ENCODE peak calls at places on chromosome X, in nine cellular contexts. J is body of pancreas; G is brain microvascular endothelial cell; N is upper lobe of left lung; O is CD8-positive, alpha-beta T cell; V is cardiac muscle cell; Z is adrenal gland; H is psoas muscle; Y is MM.1S. I is an unnamed sample.

GRCh38 chrX:1511829-1512228 is 25.2 kb downstream of the P2RY8 start:
- DNase-seq in H (no peak), N (no peak), Z (no peak), J (no peak), Y (no peak), O (no peak), G (no peak), V (no peak), I (no peak)

GRCh38 chrX:95056901-95057300 is 1382.9 kb downstream of the FAM133A start:
- DNase-seq in Z (no peak), O (no peak), G (no peak), J (no peak), Y (no peak), V (peak), H (no peak), N (no peak), I (no peak)

GRCh38 chrX:22314211-22314610 is 41.5 kb downstream of the CBLL2 start:
- DNase-seq in G (no peak), Z (no peak), V (no peak), N (no peak), O (no peak), J (no peak), Y (no peak), H (no peak), I (no peak)

GRCh38 chrX:72031118-72031517 is 100.6 kb downstream of the RTL5 start:
- DNase-seq in Z (no peak), V (no peak), H (no peak), G (no peak), N (no peak), J (no peak), O (no peak), Y (no peak), I (no peak)

GRCh38 chrX:23883737-23884354 is 23.9 kb downstream of the APOO start:
- DNase-seq in V (peak), Z (no peak), Y (no peak), J (no peak), O (no peak), H (no peak), G (peak), N (no peak), I (no peak)

GRCh38 chrX:155048997-155049619 is 21.8 kb downstream of the CMC4 start:
- DNase-seq in Z (peak), Y (no peak), J (peak), N (peak), H (peak), V (peak), G (peak), O (peak), I (no peak)

GRCh38 chrX:123215397-123216089 is 31.5 kb downstream of the GRIA3 start:
- DNase-seq in Z (peak), G (no peak), Y (no peak), J (no peak), H (no peak), O (no peak), N (no peak), V (no peak), I (no peak)

GRCh38 chrX:68671221-68671620 is 23.8 kb downstream of the STARD8 start:
- DNase-seq in O (no peak), V (no peak), H (no peak), Y (no peak), N (no peak), J (no peak), Z (no peak), G (no peak), I (no peak)

GRCh38 chrX:103831342-103831802 is 685 bp downstream of the RAB9B start:
- DNase-seq in G (no peak), N (no peak), H (no peak), Z (no peak), V (no peak), Y (no peak), J (no peak), O (peak), I (no peak)

GRCh38 chrX:48496660-48497059 is 12.1 kb upstream of the PORCN start:
- DNase-seq in Y (no peak), O (no peak), V (no peak), N (no peak), J (no peak), Z (no peak), H (no peak), G (no peak), I (no peak)

GRCh38 chrX:123833387-123833786 is 26.5 kb upstream of the XIAP start:
- DNase-seq in J (peak), H (no peak), G (peak), Z (peak), Y (peak), V (peak), O (peak), N (peak), I (no peak)

GRCh38 chrX:82081027-82081426 is 879.1 kb downstream of the SH3BGRL start:
- DNase-seq in N (no peak), H (no peak), Y (no peak), J (no peak), Z (no peak), O (no peak), G (no peak), V (no peak), I (no peak)

GRCh38 chrX:130086414-130087207 is 23.7 kb downstream of the ELF4 start:
- DNase-seq in J (no peak), H (no peak), N (peak), Z (no peak), V (no peak), G (no peak), Y (no peak), O (peak), I (peak)

GRCh38 chrX:116378961-116379360 is 57.4 kb upstream of the SLC6A14 start:
- DNase-seq in H (no peak), J (no peak), Z (no peak), Y (no peak), O (no peak), G (no peak), V (no peak), N (no peak), I (no peak)

GRCh38 chrX:74523870-74524735 is 90.3 kb downstream of the RLIM start:
- DNase-seq in V (no peak), Y (no peak), J (no peak), Z (no peak), O (no peak), G (no peak), H (no peak), N (no peak), I (no peak)

GRCh38 chrX:153767674-153768055 is 3.6 kb downstream of the PLXNB3 start:
- DNase-seq in G (no peak), Z (no peak), H (no peak), N (no peak), O (no peak), V (no peak), J (no peak), Y (no peak), I (no peak)

GRCh38 chrX:1150569-1151347 is 61.7 kb downstream of the CRLF2 start:
- DNase-seq in J (no peak), Z (no peak), V (no peak), N (no peak), O (no peak), H (no peak), Y (no peak), G (no peak), I (no peak)

GRCh38 chrX:150899191-150899757 is 806 bp upstream of the CD99L2 start:
- DNase-seq in J (peak), Y (peak), N (peak), O (no peak), G (no peak), V (peak), Z (peak), H (peak), I (no peak)

GRCh38 chrX:139826065-139827044 is 106.5 kb downstream of the ATP11C start:
- DNase-seq in J (no peak), Y (no peak), V (peak), H (no peak), N (no peak), O (no peak), G (peak), Z (peak), I (no peak)

GRCh38 chrX:1453951-1454785 is 1.5 kb upstream of the ASMTL start:
- DNase-seq in O (peak), N (peak), V (peak), H (peak), Y (peak), J (peak), Z (peak), G (peak), I (no peak)

GRCh38 chrX:11341274-11342256 is 48.4 kb downstream of the AMELX start:
- DNase-seq in Z (peak), V (peak), G (peak), N (peak), J (peak), H (peak), Y (no peak), O (no peak), I (peak)

GRCh38 chrX:71996826-71997225 is 86.2 kb downstream of the NHSL2 start:
- DNase-seq in H (peak), V (peak), G (no peak), J (peak), N (no peak), Z (no peak), O (no peak), Y (no peak), I (no peak)

GRCh38 chrX:28225508-28225907 is 244.3 kb upstream of the DCAF8L1 start:
- DNase-seq in N (no peak), G (peak), J (no peak), Z (no peak), O (no peak), H (no peak), V (no peak), Y (no peak), I (no peak)

GRCh38 chrX:1231850-1232505 is 19.5 kb upstream of the CRLF2 start:
- DNase-seq in G (no peak), H (no peak), Z (no peak), J (no peak), V (no peak), O (no peak), Y (no peak), N (no peak), I (no peak)

GRCh38 chrX:34147345-34147744 is 15.2 kb upstream of the FAM47A start:
- DNase-seq in N (no peak), G (no peak), J (no peak), O (no peak), Z (no peak), Y (no peak), H (no peak), V (no peak), I (no peak)

GRCh38 chrX:143768976-143769375 is 48.4 kb upstream of the SPANXN2 start:
- DNase-seq in Y (no peak), O (no peak), Z (no peak), H (no peak), V (no peak), J (no peak), G (no peak), N (no peak), I (no peak)

GRCh38 chrX:149003863-149004660 is 501.0 kb downstream of the IDS start:
- DNase-seq in H (no peak), V (peak), Z (no peak), Y (no peak), J (no peak), N (no peak), O (no peak), G (peak), I (no peak)

GRCh38 chrX:131703646-131704045 is 159.8 kb downstream of the OR13H1 start:
- DNase-seq in Z (no peak), J (no peak), N (no peak), O (no peak), V (no peak), Y (no peak), H (no peak), G (no peak), I (no peak)

GRCh38 chrX:140165849-140166248 is 200.5 kb upstream of the CXorf66 start:
- DNase-seq in V (no peak), H (no peak), N (no peak), Y (no peak), J (no peak), G (no peak), O (no peak), Z (no peak), I (no peak)

GRCh38 chrX:153968754-153969124 is 2.9 kb downstream of the HCFC1 start:
- DNase-seq in H (peak), V (no peak), J (no peak), N (peak), Y (peak), O (no peak), Z (no peak), G (no peak), I (no peak)

GRCh38 chrX:129823115-129823514 is 20.6 kb downstream of the ZDHHC9 start:
- DNase-seq in Y (peak), J (peak), O (peak), H (no peak), V (peak), G (no peak), Z (peak), N (peak), I (no peak)

GRCh38 chrX:53230116-53230515 is 5.1 kb upstream of the KDM5C start:
- DNase-seq in O (no peak), Y (no peak), J (no peak), Z (no peak), N (no peak), V (no peak), G (no peak), H (no peak), I (no peak)
- H3K27ac ChIP-seq in O (no peak), Y (no peak), J (no peak), Z (no peak), N (no peak), V (no peak), G (no peak), H (no peak), I (no peak)

GRCh38 chrX:118337687-118338086 is 8.2 kb upstream of the WDR44 start:
- DNase-seq in Y (no peak), O (no peak), G (no peak), V (no peak), J (no peak), N (no peak), H (no peak), Z (no peak), I (no peak)

DNA sequence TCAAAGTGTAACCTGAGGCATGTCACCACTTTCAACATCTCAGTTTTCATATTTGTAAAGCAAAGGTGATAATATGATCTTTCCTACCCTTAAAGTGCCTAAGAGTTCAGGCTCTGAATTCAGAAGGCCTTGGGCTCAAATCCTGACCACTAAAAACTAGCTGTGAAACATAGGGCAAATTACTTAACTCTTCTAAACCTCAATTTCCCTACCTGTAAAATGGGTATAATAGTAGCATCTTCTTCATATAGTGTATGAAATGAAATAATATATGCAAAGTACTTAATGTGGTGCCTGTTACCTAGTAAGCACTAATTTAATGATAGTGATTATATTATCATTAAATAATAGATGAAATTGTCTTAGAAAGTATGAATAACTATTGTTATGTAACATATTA is 7.0 kb upstream of the WDR44 start:
- DNase-seq in J (no peak), V (no peak), O (no peak), N (no peak), G (no peak), H (no peak), Y (no peak), Z (no peak), I (no peak)
- TF ChIP-seq CTCF in J (no peak), V (no peak), O (no peak), N (no peak), G (no peak), H (no peak), Y (no peak), Z (no peak), I (no peak)

GRCh38 chrX:39592776-39593175 is 505.0 kb downstream of the BCOR start:
- DNase-seq in O (no peak), G (no peak), Y (no peak), Z (no peak), J (no peak), H (no peak), V (peak), N (no peak), I (no peak)
- H3K27ac ChIP-seq in O (no peak), G (no peak), Y (no peak), Z (no peak), J (no peak), H (no peak), V (no peak), N (no peak), I (no peak)

DNA sequence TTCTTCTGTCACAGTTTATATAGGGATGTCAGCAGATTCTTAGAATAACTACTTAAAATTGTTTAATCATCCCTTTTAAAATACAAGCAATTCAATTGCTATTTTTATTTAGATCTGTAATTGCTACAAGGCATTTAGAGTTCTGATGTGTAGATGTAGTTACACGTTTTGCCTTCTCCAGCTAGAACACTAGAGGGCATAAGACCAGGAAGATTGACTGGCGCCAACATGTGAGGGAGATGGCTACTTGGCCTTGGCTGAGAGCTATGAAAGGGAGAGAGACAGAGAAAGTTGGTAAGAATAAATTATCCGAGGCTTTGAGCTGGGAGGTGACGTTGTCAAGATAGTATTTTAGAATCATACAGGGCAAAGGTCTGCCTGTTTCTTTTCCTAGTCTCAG is 563.7 kb upstream of the PRKX start:
- DNase-seq in N (no peak), O (no peak), Z (no peak), Y (peak), J (no peak), H (no peak), V (no peak), G (no peak), I (no peak)
- TF ChIP-seq CTCF in N (no peak), O (no peak), Z (no peak), Y (peak), J (no peak), H (no peak), V (no peak), G (no peak), I (no peak)

GRCh38 chrX:108001218-108001814 is 19.1 kb upstream of the TEX13B start:
- DNase-seq in Y (peak), J (peak), H (no peak), N (no peak), O (no peak), V (peak), Z (no peak), G (peak), I (no peak)

GRCh38 chrX:107996124-107996523 is 14.0 kb upstream of the TEX13B start:
- DNase-seq in J (no peak), H (no peak), Y (no peak), Z (no peak), V (no peak), N (no peak), G (no peak), O (no peak), I (no peak)

DNA sequence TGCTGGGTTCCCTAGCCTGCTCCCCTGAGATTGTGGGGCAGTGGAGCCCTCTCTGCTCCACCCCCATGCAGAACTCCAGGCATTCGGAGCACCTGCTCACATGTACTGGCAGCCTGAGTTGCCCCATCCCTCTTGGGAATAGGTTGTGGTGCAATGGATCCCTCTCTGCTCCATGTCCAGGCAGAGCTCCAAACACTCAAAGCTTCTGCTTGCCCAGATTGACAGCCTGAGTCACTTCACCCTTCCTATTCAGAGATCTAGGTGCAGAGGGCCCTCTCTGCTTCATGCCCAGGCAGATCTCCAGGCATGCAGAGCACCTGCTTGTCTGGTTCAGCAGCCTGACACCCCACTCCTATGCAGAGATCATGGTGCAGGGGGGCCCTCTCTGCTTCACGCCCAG is 18.6 kb upstream of the TEX13B start:
- DNase-seq in H (peak), J (no peak), N (no peak), Y (no peak), O (no peak), V (no peak), Z (no peak), G (no peak), I (no peak)
- H3K27ac ChIP-seq in H (peak), J (no peak), N (no peak), Y (no peak), O (no peak), V (no peak), Z (no peak), G (no peak), I (peak)

DNA sequence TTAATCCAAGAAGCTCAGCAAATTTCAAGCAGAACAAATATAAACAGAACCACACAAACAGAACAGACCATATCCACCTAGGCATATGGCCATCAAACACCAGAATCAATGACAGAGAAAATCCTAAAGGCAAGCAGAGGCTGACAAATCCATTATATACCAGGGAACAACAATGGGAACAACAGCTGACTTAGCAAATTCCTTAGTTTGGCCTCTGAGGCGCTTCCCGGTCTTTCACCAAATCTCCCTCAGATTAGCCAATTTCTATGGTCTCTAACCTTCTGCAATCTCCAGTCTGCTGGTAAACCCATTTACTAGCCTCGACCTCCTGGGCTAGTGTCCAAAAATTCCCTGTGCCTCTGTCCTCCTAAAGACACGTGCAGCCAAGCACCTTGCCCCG is 59.2 kb downstream of the GPR143 start:
- DNase-seq in G (no peak), H (no peak), V (no peak), J (no peak), Z (no peak), O (no peak), N (no peak), Y (no peak), I (no peak)
- TF ChIP-seq CTCF in G (no peak), H (no peak), V (no peak), J (no peak), Z (no peak), O (no peak), N (no peak), Y (no peak), I (no peak)

DNA sequence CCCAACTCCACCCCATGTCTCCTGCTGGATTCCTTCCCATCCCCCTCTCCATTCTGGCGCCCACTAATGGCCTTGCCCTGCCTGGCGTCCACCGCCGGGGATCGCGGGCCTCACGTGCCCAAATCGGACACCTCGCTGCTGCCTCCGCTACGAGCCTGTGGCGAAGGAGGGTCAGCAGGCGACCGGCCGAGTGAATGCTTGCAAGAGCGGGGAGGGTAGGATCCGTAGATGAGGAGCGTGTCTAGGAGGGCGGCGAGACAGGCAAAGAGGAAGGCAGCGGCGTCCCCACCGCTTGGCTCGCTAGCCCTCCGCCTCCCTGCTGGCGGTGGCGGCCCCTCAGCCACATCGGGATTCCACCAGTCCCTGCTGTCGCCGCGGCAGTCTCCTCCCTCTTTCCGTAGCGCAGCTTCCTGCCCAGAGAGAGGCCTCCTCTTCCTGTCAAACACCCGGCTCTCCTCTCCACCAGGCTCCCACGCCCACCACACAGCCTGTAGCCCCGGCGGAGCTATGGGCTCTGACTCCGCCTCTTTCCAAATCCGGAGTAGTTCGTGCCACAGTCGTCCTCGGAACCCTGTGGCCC is at the start of gene SPIN2B:
- DNase-seq in Z (peak), J (peak), H (peak), Y (peak), V (peak), G (peak), N (peak), O (peak), I (peak)
- H3K27ac ChIP-seq in Z (no peak), J (peak), H (peak), Y (peak), V (peak), G (peak), N (peak), O (peak), I (peak)

GRCh38 chrX:119118780-119119395 is 8.7 kb downstream of the KIAA1210 start:
- DNase-seq in O (peak), H (peak), Z (peak), J (peak), N (peak), V (peak), G (peak), Y (peak), I (no peak)
- TF ChIP-seq CTCF in O (peak), H (peak), Z (peak), J (peak), N (peak), V (peak), G (peak), Y (peak), I (no peak)

I was measured in esophagus squamous epithelium.